ENCODE peak calls at places on chromosomes 2 and 18, in ten cellular contexts. I is MM.1S; D is naive thymus-derived CD4-positive, alpha-beta T cell; U is K562; E is astrocyte; A is A549; N is CD8-positive, alpha-beta T cell; K is endodermal cell; V is tibial artery; L is BE2C. O is an unnamed sample.

GRCh38 chr2:239930378-239930777 is 94.8 kb downstream of the NDUFA10 start:
- DNase-seq in V (no peak), A (no peak), E (no peak), N (no peak), D (no peak), I (no peak), K (peak; percentile 28), U (no peak), L (peak; percentile 3), O (no peak)

GRCh38 chr2:201167546-201167945 is 15.4 kb upstream of the CASP10 start:
- DNase-seq in A (no peak), E (no peak), D (no peak), N (no peak), K (no peak), V (no peak), I (no peak), U (no peak), L (no peak), O (no peak)

GRCh38 chr18:40698129-40698528 is 1256.9 kb upstream of the PIK3C3 start:
- DNase-seq in N (no peak), I (no peak), L (no peak), K (no peak), A (no peak), E (no peak), D (no peak), U (no peak), V (no peak), O (no peak)

GRCh38 chr2:118849226-118850170 is 2.0 kb upstream of the EN1 start:
- DNase-seq in D (no peak), K (peak; percentile 57), V (no peak), N (no peak), U (no peak), E (no peak), I (no peak), A (no peak), L (no peak), O (no peak)

GRCh38 chr18:44701227-44701626 is 20.5 kb downstream of the SETBP1 start:
- DNase-seq in U (no peak), E (no peak), A (no peak), N (no peak), D (no peak), I (no peak), L (no peak), V (no peak), K (no peak), O (no peak)

GRCh38 chr2:27370816-27371620 is 602 bp downstream of the SNX17 start:
- DNase-seq in K (peak; percentile 66), L (peak; percentile 36), I (peak; percentile 46), V (no peak), D (no peak), U (peak; percentile 60), A (peak; percentile 57), E (peak; percentile 28), N (peak; percentile 36), O (peak; percentile 59)

GRCh38 chr2:3470166-3470651 is 49.1 kb downstream of the ADI1 start:
- DNase-seq in A (no peak), E (peak; percentile 94), L (no peak), K (no peak), V (peak; percentile 63), I (no peak), D (no peak), U (no peak), N (no peak), O (peak; percentile 40)

GRCh38 chr2:231687133-231687852 is 21.0 kb upstream of the PTMA start:
- DNase-seq in V (no peak), A (peak; percentile 80), K (peak; percentile 97), I (peak; percentile 40), N (peak; percentile 73), U (peak; percentile 82), L (peak; percentile 92), D (peak; percentile 57), E (no peak), O (peak; percentile 55)

GRCh38 chr2:43482974-43483373 is 112.9 kb downstream of the THADA start:
- DNase-seq in E (peak; percentile 64), D (no peak), L (no peak), N (no peak), K (no peak), V (no peak), A (peak; percentile 20), I (no peak), U (no peak), O (no peak)

GRCh38 chr2:171315781-171316180 is 118.0 kb downstream of the METTL8 start:
- DNase-seq in D (no peak), U (no peak), N (no peak), I (no peak), A (no peak), E (no peak), L (no peak), K (no peak), V (no peak), O (no peak)

GRCh38 chr18:47801817-47802216 is 128.6 kb downstream of the SMAD2 start:
- DNase-seq in L (peak; percentile 63), K (no peak), I (no peak), E (no peak), V (no peak), N (no peak), A (no peak), D (no peak), U (no peak), O (no peak)

GRCh38 chr2:238158807-238159539 is at the start of gene ERFE:
- DNase-seq in I (peak; percentile 56), L (peak; percentile 72), U (peak; percentile 86), A (peak; percentile 58), K (peak; percentile 89), D (peak; percentile 42), E (no peak), N (peak; percentile 35), V (no peak), O (peak; percentile 84)
- H3K4me3 ChIP-seq in I (peak within 1 kb of the TSS; percentile 41), L (peak within 1 kb of the TSS; percentile 37), U (peak within 1 kb of the TSS; percentile 54), A (peak within 1 kb of the TSS; percentile 59), K (peak within 1 kb of the TSS; percentile 58), D (no peak within 1 kb of the TSS), E (peak within 1 kb of the TSS; percentile 51), N (peak within 1 kb of the TSS; percentile 19), V (peak within 1 kb of the TSS; percentile 47), O (peak within 1 kb of the TSS; percentile 70)

GRCh38 chr18:77133920-77134496 is 1.4 kb upstream of the MBP start:
- DNase-seq in U (no peak), A (no peak), N (no peak), L (peak; percentile 42), I (no peak), V (peak; percentile 71), K (peak; percentile 66), D (no peak), E (no peak), O (no peak)

GRCh38 chr18:77131652-77132368 is 773 bp downstream of the MBP start:
- DNase-seq in K (peak; percentile 84), A (peak; percentile 54), V (peak; percentile 64), E (no peak), U (no peak), N (peak; percentile 44), L (no peak), I (no peak), D (peak; percentile 36), O (peak; percentile 34)

GRCh38 chr18:77133051-77133919 is 702 bp upstream of the MBP start:
- DNase-seq in U (no peak), V (no peak), N (no peak), I (no peak), D (no peak), K (peak; percentile 85), E (no peak), L (no peak), A (no peak), O (no peak)

GRCh38 chr18:77131100-77131651 is 1.4 kb downstream of the MBP start:
- DNase-seq in I (no peak), L (no peak), V (no peak), D (no peak), U (no peak), A (no peak), K (no peak), E (no peak), N (peak; percentile 50), O (no peak)

DNA sequence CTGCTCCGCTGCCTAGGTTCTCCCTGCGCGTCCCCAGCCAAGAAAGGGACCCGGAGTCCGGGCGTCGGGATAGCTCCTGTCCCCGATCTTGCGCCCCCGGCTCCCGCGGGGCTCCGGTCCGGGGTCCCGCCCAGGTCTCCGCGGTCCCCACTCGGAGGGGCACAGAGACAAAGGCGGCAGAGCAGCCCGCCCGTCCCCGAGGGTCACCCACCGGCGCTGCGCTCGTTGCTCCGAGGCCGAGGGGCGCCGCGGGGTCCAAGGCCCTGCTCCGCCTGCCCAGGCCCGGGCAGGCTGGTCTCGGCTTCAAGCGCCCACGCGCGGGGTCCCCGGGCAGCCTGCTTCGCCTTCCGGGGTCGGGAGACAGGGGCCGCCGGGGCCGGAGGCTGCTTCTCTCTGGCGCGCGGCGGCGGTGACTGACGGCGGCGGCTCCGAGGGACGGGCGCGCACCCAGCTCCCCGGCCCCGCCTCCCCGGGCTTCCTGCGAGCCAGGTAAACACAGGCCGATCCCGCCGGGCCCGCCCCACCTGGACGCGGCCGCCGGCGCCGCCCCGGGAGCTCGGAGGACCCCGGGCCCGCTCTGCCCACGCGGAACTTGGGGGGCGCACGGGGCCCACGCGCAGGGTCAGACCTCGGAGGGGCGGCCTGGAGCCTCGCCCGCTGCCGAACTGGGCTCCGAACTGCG is at the start of gene MBP:
- DNase-seq in A (peak; percentile 45), V (no peak), I (peak; percentile 56), K (peak; percentile 92), U (no peak), D (peak; percentile 59), L (no peak), E (no peak), N (peak; percentile 78), O (peak; percentile 27)
- H3K4me1 ChIP-seq in A (peaks cover 28% of the 10 kb centered on the region), V (no peaks in the 10 kb centered on the region), I (no peaks in the 10 kb centered on the region), K (no peaks in the 10 kb centered on the region), U (no peaks in the 10 kb centered on the region), D (peaks cover 47% of the 10 kb centered on the region), L (peaks cover 2% of the 10 kb centered on the region), E (peaks cover 34% of the 10 kb centered on the region), N (peaks cover 52% of the 10 kb centered on the region), O (peaks cover 49% of the 10 kb centered on the region)

GRCh38 chr18:76545433-76546281 is 50.6 kb upstream of the ZNF516 start:
- DNase-seq in A (no peak), D (no peak), N (no peak), L (no peak), U (no peak), E (no peak), K (no peak), V (no peak), I (no peak), O (peak; percentile 45)
- H3K4me3 ChIP-seq in A (no peak overlapping the region), D (no peak overlapping the region), N (no peak overlapping the region), L (no peak overlapping the region), U (no peak overlapping the region), E (no peak overlapping the region), K (no peak overlapping the region), V (no peak overlapping the region), I (no peak overlapping the region), O (peak overlapping the region; percentile 46)

GRCh38 chr2:15399241-15399640 is 161.9 kb downstream of the NBAS start:
- DNase-seq in E (no peak), K (no peak), D (no peak), V (no peak), L (no peak), N (no peak), I (no peak), A (no peak), U (no peak), O (no peak)

GRCh38 chr2:15400240-15400826 is 160.8 kb downstream of the NBAS start:
- DNase-seq in D (no peak), V (no peak), L (no peak), A (no peak), I (no peak), N (no peak), K (no peak), E (no peak), U (no peak), O (no peak)
- H3K4me1 ChIP-seq in D (no peaks in the 10 kb centered on the region), V (no peaks in the 10 kb centered on the region), L (no peaks in the 10 kb centered on the region), A (no peaks in the 10 kb centered on the region), I (no peaks in the 10 kb centered on the region), N (no peaks in the 10 kb centered on the region), K (no peaks in the 10 kb centered on the region), E (no peaks in the 10 kb centered on the region), U (no peaks in the 10 kb centered on the region), O (peaks cover 13% of the 10 kb centered on the region)

GRCh38 chr2:1607236-1607920 is 136.9 kb downstream of the PXDN start:
- DNase-seq in A (no peak), L (no peak), U (no peak), D (no peak), E (no peak), K (no peak), N (no peak), I (no peak), V (no peak), O (no peak)
- H3K4me3 ChIP-seq in A (no peak overlapping the region), L (no peak overlapping the region), U (no peak overlapping the region), D (no peak overlapping the region), E (no peak overlapping the region), K (no peak overlapping the region), N (no peak overlapping the region), I (no peak overlapping the region), V (no peak overlapping the region), O (no peak overlapping the region)

O was measured in adipocyte.